ENCODE peak calls at places on chromosome 22, in nine cellular contexts. L is neural progenitor cell, V is transverse colon, I is K562, O is IMR-90, B is sigmoid colon, M is suprapubic skin, N is tibial artery, A is tibial nerve. J is an unnamed sample. For H3K4me1, the result is how much of the 10 kb centered on the place peaks cover.

GRCh38 chr22:47382164-47382890 is 619.9 kb downstream of the TBC1D22A start:
- DNase-seq in A (no peak), I (no peak), L (no peak), V (no peak), B (peak), N (peak), M (no peak), O (no peak), J (no peak)

GRCh38 chr22:35425971-35426800 is 26.2 kb downstream of the MCM5 start:
- DNase-seq in B (no peak), A (no peak), L (peak), I (no peak), M (no peak), V (no peak), N (no peak), O (peak), J (no peak)

GRCh38 chr22:18950141-18950540 is 14.0 kb upstream of the PRODH start:
- DNase-seq in M (peak), O (no peak), L (no peak), A (no peak), N (peak), B (peak), V (no peak), I (no peak), J (no peak)

GRCh38 chr22:11598492-11599440 is 3929.2 kb upstream of the OR11H1 start:
- DNase-seq in M (no peak), B (no peak), I (no peak), N (no peak), O (no peak), L (no peak), V (no peak), A (no peak), J (no peak)

GRCh38 chr22:31504282-31504681 is 7.9 kb downstream of the SFI1 start:
- DNase-seq in M (no peak), I (no peak), V (no peak), B (no peak), N (no peak), L (no peak), O (peak), A (no peak), J (no peak)

GRCh38 chr22:19808873-19809478 is 45.7 kb downstream of the GNB1L start:
- DNase-seq in O (no peak), L (no peak), N (peak), M (peak), B (no peak), V (no peak), A (no peak), I (no peak), J (no peak)

GRCh38 chr22:32016081-32016480 is 27.0 kb upstream of the SLC5A1 start:
- DNase-seq in V (no peak), L (no peak), A (no peak), O (no peak), I (no peak), M (no peak), N (no peak), B (no peak), J (no peak)

GRCh38 chr22:19451570-19451969 is 4.1 kb upstream of the C22orf39 start:
- DNase-seq in V (no peak), N (no peak), O (no peak), A (no peak), I (no peak), L (no peak), M (no peak), B (no peak), J (no peak)

GRCh38 chr22:32183625-32184024 is 21.2 kb downstream of the RFPL2 start:
- DNase-seq in I (no peak), O (no peak), L (no peak), A (no peak), V (no peak), N (no peak), B (no peak), M (no peak), J (no peak)

GRCh38 chr22:19876314-19876940 is 21.8 kb upstream of the GNB1L start:
- DNase-seq in V (no peak), A (no peak), I (no peak), L (no peak), M (peak), B (peak), N (no peak), O (no peak), J (peak)

GRCh38 chr22:49052023-49052538 is 775.6 kb downstream of the BRD1 start:
- DNase-seq in I (peak), L (no peak), N (peak), V (no peak), A (no peak), O (no peak), B (no peak), M (peak), J (no peak)

GRCh38 chr22:41512421-41513194 is 31.7 kb downstream of the POLR3H start:
- DNase-seq in V (no peak), I (peak), M (no peak), A (no peak), N (peak), O (peak), B (no peak), L (peak), J (peak)

GRCh38 chr22:41517172-41518047 is 26.9 kb downstream of the POLR3H start:
- DNase-seq in L (peak), A (peak), N (peak), M (peak), V (peak), I (peak), O (peak), B (peak), J (peak)

GRCh38 chr22:39081557-39081956 is 4.5 kb downstream of the APOBEC3G start:
- DNase-seq in O (no peak), A (no peak), B (no peak), N (no peak), V (no peak), I (no peak), L (no peak), M (no peak), J (no peak)

GRCh38 chr22:22210889-22211833 is 33.4 kb upstream of the VPREB1 start:
- DNase-seq in L (no peak), O (no peak), M (no peak), B (no peak), I (no peak), V (no peak), N (no peak), A (no peak), J (no peak)
- H3K4me1 ChIP-seq in L (under half), O (under half), M (under half), B (under half), I (under half), V (under half), N (under half), A (under half), J (under half)

DNA sequence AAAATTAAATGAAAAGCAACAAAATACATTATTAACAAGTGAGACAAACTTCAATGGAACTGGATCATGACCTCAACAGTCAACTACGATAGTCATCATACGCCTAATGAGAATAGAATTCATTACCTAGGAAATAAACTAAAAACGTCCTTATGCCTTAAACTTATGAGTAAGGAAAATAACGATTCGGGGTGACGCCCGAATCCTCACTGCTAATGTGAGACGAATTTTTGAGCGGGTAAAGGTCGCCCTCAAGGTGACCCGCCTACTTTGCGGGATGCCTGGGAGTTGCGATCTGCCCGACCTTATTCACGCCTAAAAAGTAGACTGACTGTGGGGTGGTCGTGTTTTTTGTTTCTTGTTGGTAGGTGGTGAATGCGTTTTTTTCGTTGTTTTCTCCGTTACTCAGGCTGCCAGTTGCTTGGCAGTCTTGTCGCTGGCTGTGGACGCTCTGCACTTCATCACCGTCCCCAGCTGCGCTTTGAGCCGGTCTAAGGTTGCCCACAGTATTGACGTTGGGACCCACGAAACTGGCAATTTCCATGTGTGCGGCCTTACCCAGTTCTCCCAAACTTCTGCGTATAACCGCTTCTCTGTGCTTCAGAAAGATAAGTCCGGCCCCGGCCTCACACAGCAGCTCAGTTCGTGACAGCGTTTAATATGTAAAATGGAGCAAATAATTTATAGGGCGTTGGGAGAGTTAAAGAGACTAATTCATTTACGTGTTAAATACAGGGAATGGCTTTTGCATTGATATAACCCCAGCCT is 593 bp upstream of the POLDIP3 start:
- DNase-seq in L (peak), M (peak), O (peak), I (peak), N (peak), V (peak), A (peak), B (peak), J (peak)
- H3K4me3 ChIP-seq in L (peak), M (peak), O (peak), I (no peak), N (peak), V (peak), A (peak), B (peak), J (peak)

GRCh38 chr22:45968751-45969413 is 8.1 kb downstream of the WNT7B start:
- DNase-seq in L (no peak), B (no peak), I (no peak), V (no peak), N (no peak), M (no peak), O (peak), A (no peak), J (no peak)
- H3K4me1 ChIP-seq in L (half or more), B (under half), I (under half), V (under half), N (under half), M (under half), O (under half), A (under half), J (under half)

DNA sequence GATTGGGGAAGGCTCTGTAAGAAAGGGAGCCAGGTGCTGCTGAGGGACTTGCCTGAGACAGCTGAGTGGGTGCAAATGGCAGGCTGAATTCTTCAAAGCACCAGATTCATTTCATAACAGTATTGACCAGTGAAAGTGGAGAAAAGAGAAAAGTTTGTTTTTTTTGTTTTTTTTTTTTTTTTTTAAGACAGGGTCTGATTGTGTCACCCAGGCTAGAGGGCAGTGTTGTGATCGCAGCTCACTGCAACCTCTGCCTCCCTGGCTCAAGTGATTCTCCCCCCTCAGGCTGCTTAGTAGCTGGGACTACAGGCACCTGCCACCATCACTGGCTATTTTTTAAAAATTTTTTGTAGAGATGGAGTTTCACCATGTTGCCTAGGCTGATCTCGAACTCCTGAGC is 494.0 kb downstream of the MIAT start:
- DNase-seq in O (no peak), I (no peak), B (no peak), A (no peak), L (peak), V (no peak), N (no peak), M (no peak), J (no peak)
- H3K4me3 ChIP-seq in O (no peak), I (no peak), B (no peak), A (no peak), L (no peak), V (no peak), N (no peak), M (no peak), J (no peak)

GRCh38 chr22:44705022-44705297 is 3.0 kb downstream of the PRR5 start:
- DNase-seq in B (no peak), O (no peak), L (no peak), A (no peak), N (no peak), I (no peak), M (no peak), V (no peak), J (no peak)
- H3K4me1 ChIP-seq in B (under half), O (under half), L (under half), A (under half), N (under half), I (under half), M (under half), V (under half), J (under half)

DNA sequence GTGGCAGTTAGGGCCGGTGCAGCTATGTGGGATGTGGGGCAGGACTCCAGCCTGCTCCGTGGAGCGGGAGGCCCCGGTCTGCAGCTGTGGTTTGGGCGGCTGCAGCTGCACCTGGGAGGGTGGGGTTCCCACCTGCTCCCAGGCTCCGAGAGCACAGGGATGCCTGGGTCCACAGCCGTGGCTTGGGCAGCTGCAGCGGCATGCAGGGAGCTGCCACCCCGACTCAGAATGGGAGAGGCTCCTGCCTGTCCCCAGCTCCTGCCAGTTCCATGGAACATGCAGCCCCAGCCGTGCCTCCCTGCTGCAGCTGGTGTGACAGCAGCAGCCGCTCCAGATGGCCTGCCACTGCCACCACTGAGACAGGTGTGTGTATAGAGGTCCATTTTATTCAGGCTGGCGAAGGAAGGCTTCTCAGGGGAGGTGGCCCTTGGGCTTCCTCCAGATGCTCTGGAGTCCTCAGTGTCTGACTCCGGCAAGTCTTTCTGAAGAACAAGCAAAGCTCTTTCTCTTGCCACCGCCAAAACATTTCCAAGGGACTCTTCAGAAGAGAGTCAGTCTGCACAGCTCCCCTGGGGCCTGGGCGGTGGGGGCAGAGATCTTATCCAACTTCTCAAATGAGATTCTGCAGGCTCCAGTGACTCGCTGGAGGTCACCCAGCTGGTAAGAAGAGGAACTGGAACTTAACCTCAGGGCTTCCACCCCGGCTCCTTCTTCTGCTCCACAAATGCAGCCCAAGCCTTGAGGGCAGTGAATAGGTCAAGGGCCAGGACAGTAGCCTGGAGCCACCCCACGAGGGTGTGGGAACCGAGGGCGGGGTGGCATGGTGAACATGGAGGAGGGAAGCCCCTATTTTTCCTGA is 21.6 kb upstream of the UPK3A start:
- DNase-seq in V (peak), O (no peak), B (no peak), M (no peak), I (no peak), N (no peak), L (no peak), A (no peak), J (peak)
- H3K4me3 ChIP-seq in V (no peak), O (no peak), B (no peak), M (no peak), I (no peak), N (no peak), L (no peak), A (no peak), J (peak)

DNA sequence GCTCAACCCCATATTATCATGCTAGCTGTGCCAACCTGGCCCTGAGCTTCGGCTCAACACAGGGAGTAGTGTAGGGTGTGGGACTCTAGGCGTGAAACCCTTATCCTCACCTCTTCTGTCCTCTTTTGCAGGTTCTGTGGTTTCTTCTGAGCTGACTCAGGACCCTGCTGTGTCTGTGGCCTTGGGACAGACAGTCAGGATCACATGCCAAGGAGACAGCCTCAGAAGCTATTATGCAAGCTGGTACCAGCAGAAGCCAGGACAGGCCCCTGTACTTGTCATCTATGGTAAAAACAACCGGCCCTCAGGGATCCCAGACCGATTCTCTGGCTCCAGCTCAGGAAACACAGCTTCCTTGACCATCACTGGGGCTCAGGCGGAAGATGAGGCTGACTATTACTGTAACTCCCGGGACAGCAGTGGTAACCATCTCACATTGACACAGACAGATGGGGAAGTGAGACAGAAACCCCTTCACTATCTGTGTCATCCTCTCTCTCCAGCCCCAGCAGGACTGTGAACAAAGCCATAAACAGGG is 76.4 kb downstream of the GGTLC2 start:
- DNase-seq in M (no peak), O (no peak), I (no peak), A (no peak), B (no peak), V (peak), N (no peak), L (no peak), J (no peak)
- H3K4me1 ChIP-seq in M (under half), O (under half), I (under half), A (under half), B (under half), V (under half), N (under half), L (under half), J (under half)

GRCh38 chr22:36435516-36436415 is 45.7 kb downstream of the TXN2 start:
- DNase-seq in L (peak), A (no peak), O (no peak), B (no peak), V (peak), I (no peak), M (no peak), N (no peak), J (no peak)

GRCh38 chr22:36430863-36431262 is 43.1 kb upstream of the MYH9 start:
- DNase-seq in M (no peak), A (no peak), I (peak), O (peak), B (no peak), V (no peak), L (no peak), N (no peak), J (no peak)

GRCh38 chr22:36432592-36433317 is 45.0 kb upstream of the MYH9 start:
- DNase-seq in V (no peak), A (no peak), N (no peak), L (no peak), O (no peak), B (no peak), M (no peak), I (no peak), J (no peak)

GRCh38 chr22:36431977-36432376 is 44.2 kb upstream of the MYH9 start:
- DNase-seq in I (no peak), A (no peak), O (no peak), L (no peak), V (no peak), N (no peak), B (no peak), M (no peak), J (no peak)

GRCh38 chr22:36433318-36434231 is 45.8 kb upstream of the MYH9 start:
- DNase-seq in N (no peak), L (no peak), I (no peak), V (peak), O (no peak), A (no peak), M (no peak), B (no peak), J (peak)
- H3K4me3 ChIP-seq in N (no peak), L (no peak), I (no peak), V (no peak), O (no peak), A (no peak), M (no peak), B (no peak), J (no peak)

DNA sequence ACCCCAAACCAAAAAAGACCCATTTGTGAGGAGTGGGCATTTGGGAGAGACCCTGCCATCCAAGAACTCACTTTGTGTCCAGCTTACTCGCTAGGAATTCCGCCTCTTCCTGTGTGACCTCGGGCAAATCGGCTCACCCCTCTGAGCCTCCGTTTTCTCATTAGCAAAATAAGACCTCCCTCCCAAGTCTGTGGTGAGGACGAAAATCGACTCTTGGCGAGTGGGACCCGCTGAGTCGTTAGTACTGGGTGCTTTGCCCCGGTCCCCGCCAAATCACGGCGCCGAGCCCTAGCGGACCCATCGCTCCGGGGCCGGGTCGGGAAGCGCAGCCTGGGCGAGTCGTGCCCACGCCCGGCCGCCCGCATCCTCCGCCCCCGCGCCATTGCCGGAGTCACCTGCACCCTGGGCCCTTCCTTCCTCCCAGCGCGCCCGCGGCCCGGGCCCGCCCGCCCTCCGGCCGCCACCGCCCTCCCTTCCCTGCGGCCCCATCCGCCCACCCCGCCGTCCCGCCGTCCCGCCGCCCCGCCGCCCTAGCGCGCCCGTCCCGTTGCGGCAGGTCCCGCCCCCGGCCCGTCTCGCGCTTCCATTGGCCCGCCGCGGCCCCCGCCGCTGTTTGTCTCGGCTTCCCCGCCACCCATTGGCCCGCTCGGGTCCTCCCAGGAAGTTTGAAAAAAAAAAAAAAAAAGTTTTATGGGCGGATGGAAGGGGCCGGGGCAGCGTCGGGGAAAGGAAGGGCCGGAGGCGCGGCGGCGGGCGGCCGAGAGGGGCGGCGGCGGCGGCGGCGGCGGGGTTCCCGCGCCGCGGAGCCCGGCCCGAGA is 48.9 kb downstream of the TRIOBP start:
- DNase-seq in O (peak), I (peak), M (peak), A (peak), V (peak), L (peak), N (peak), B (peak), J (peak)
- H3K4me1 ChIP-seq in O (half or more), I (under half), M (half or more), A (under half), V (under half), L (under half), N (half or more), B (half or more), J (under half)